ENCODE peak calls at places on chromosome 4, in nine cellular contexts. One of them, this sample, is unnamed.

GRCh38 chr4:186554485-186554884 is 882 bp downstream of the MTNR1A start:
- DNase-seq in esophagus squamous epithelium: no peak
- DNase-seq in body of pancreas: peak; percentile 34
- DNase-seq in osteocyte: peak; percentile 68
- DNase-seq in AG10803: peak; percentile 17
- DNase-seq in pancreas: peak; percentile 61
- DNase-seq in CD8-positive, alpha-beta T cell: no peak
- DNase-seq in GM12865: no peak
- DNase-seq in HFFc6: peak; percentile 9
- DNase-seq in this sample: no peak

GRCh38 chr4:174523003-174523693 is 860 bp upstream of the HPGD start:
- DNase-seq in esophagus squamous epithelium: no peak
- DNase-seq in body of pancreas: no peak
- DNase-seq in osteocyte: no peak
- DNase-seq in AG10803: peak; percentile 1
- DNase-seq in pancreas: no peak
- DNase-seq in CD8-positive, alpha-beta T cell: no peak
- DNase-seq in GM12865: no peak
- DNase-seq in HFFc6: no peak
- DNase-seq in this sample: no peak

GRCh38 chr4:93829531-93830089 is 1.1 kb downstream of the ATOH1 start:
- DNase-seq in esophagus squamous epithelium: no peak
- DNase-seq in body of pancreas: no peak
- DNase-seq in osteocyte: no peak
- DNase-seq in AG10803: no peak
- DNase-seq in pancreas: no peak
- DNase-seq in CD8-positive, alpha-beta T cell: no peak
- DNase-seq in GM12865: no peak
- DNase-seq in HFFc6: no peak
- DNase-seq in this sample: no peak

GRCh38 chr4:73593631-73594241 is 26.5 kb downstream of the RASSF6 start:
- DNase-seq in esophagus squamous epithelium: no peak
- DNase-seq in body of pancreas: peak; percentile 29
- DNase-seq in osteocyte: no peak
- DNase-seq in AG10803: peak; percentile 16
- DNase-seq in pancreas: no peak
- DNase-seq in CD8-positive, alpha-beta T cell: no peak
- DNase-seq in GM12865: peak; percentile 53
- DNase-seq in HFFc6: peak; percentile 39
- DNase-seq in this sample: no peak

GRCh38 chr4:173370130-173370476 is 651 bp upstream of the SAP30 start:
- DNase-seq in esophagus squamous epithelium: peak; percentile 62
- DNase-seq in body of pancreas: no peak
- DNase-seq in osteocyte: no peak
- DNase-seq in AG10803: no peak
- DNase-seq in pancreas: peak; percentile 65
- DNase-seq in CD8-positive, alpha-beta T cell: no peak
- DNase-seq in GM12865: peak; percentile 72
- DNase-seq in HFFc6: no peak
- DNase-seq in this sample: peak; percentile 44

GRCh38 chr4:40478215-40478614 is 143.1 kb downstream of the CHRNA9 start:
- DNase-seq in esophagus squamous epithelium: no peak
- DNase-seq in body of pancreas: no peak
- DNase-seq in osteocyte: no peak
- DNase-seq in AG10803: no peak
- DNase-seq in pancreas: no peak
- DNase-seq in CD8-positive, alpha-beta T cell: no peak
- DNase-seq in GM12865: no peak
- DNase-seq in HFFc6: no peak
- DNase-seq in this sample: no peak

GRCh38 chr4:138138774-138139173 is 103.4 kb downstream of the SLC7A11 start:
- DNase-seq in esophagus squamous epithelium: no peak
- DNase-seq in body of pancreas: no peak
- DNase-seq in osteocyte: no peak
- DNase-seq in AG10803: no peak
- DNase-seq in pancreas: no peak
- DNase-seq in CD8-positive, alpha-beta T cell: no peak
- DNase-seq in GM12865: no peak
- DNase-seq in HFFc6: no peak
- DNase-seq in this sample: no peak

GRCh38 chr4:162131256-162131655 is 32.5 kb downstream of the FSTL5 start:
- DNase-seq in esophagus squamous epithelium: no peak
- DNase-seq in body of pancreas: no peak
- DNase-seq in osteocyte: no peak
- DNase-seq in AG10803: no peak
- DNase-seq in pancreas: no peak
- DNase-seq in CD8-positive, alpha-beta T cell: no peak
- DNase-seq in GM12865: no peak
- DNase-seq in HFFc6: no peak
- DNase-seq in this sample: no peak

GRCh38 chr4:144757969-144758368 is 112.0 kb downstream of the HHIP start:
- DNase-seq in esophagus squamous epithelium: no peak
- DNase-seq in body of pancreas: no peak
- DNase-seq in osteocyte: no peak
- DNase-seq in AG10803: no peak
- DNase-seq in pancreas: no peak
- DNase-seq in CD8-positive, alpha-beta T cell: no peak
- DNase-seq in GM12865: no peak
- DNase-seq in HFFc6: no peak
- DNase-seq in this sample: no peak

GRCh38 chr4:10459305-10459704 is 2.1 kb upstream of the ZNF518B start:
- DNase-seq in esophagus squamous epithelium: no peak
- DNase-seq in body of pancreas: no peak
- DNase-seq in osteocyte: no peak
- DNase-seq in AG10803: no peak
- DNase-seq in pancreas: no peak
- DNase-seq in CD8-positive, alpha-beta T cell: no peak
- DNase-seq in GM12865: no peak
- DNase-seq in HFFc6: no peak
- DNase-seq in this sample: no peak

GRCh38 chr4:48341776-48342558 is 638 bp downstream of the SLAIN2 start:
- DNase-seq in esophagus squamous epithelium: peak; percentile 20
- DNase-seq in body of pancreas: peak; percentile 57
- DNase-seq in osteocyte: peak; percentile 91
- DNase-seq in AG10803: peak; percentile 35
- DNase-seq in pancreas: peak; percentile 79
- DNase-seq in CD8-positive, alpha-beta T cell: no peak
- DNase-seq in GM12865: peak; percentile 61
- DNase-seq in HFFc6: no peak
- DNase-seq in this sample: no peak

GRCh38 chr4:176276710-176277109 is 7.7 kb upstream of the ASB5 start:
- DNase-seq in esophagus squamous epithelium: no peak
- DNase-seq in body of pancreas: no peak
- DNase-seq in osteocyte: no peak
- DNase-seq in AG10803: no peak
- DNase-seq in pancreas: no peak
- DNase-seq in CD8-positive, alpha-beta T cell: no peak
- DNase-seq in GM12865: no peak
- DNase-seq in HFFc6: no peak
- DNase-seq in this sample: no peak

GRCh38 chr4:176272799-176273198 is 3.8 kb upstream of the ASB5 start:
- DNase-seq in esophagus squamous epithelium: no peak
- DNase-seq in body of pancreas: no peak
- DNase-seq in osteocyte: no peak
- DNase-seq in AG10803: no peak
- DNase-seq in pancreas: no peak
- DNase-seq in CD8-positive, alpha-beta T cell: no peak
- DNase-seq in GM12865: no peak
- DNase-seq in HFFc6: no peak
- DNase-seq in this sample: no peak

GRCh38 chr4:176274441-176274840 is 5.4 kb upstream of the ASB5 start:
- DNase-seq in esophagus squamous epithelium: no peak
- DNase-seq in body of pancreas: no peak
- DNase-seq in osteocyte: no peak
- DNase-seq in AG10803: peak; percentile 73
- DNase-seq in pancreas: no peak
- DNase-seq in CD8-positive, alpha-beta T cell: no peak
- DNase-seq in GM12865: no peak
- DNase-seq in HFFc6: peak; percentile 63
- DNase-seq in this sample: no peak

GRCh38 chr4:176273741-176274140 is 4.7 kb upstream of the ASB5 start:
- DNase-seq in esophagus squamous epithelium: no peak
- DNase-seq in body of pancreas: no peak
- DNase-seq in osteocyte: no peak
- DNase-seq in AG10803: peak; percentile 42
- DNase-seq in pancreas: no peak
- DNase-seq in CD8-positive, alpha-beta T cell: no peak
- DNase-seq in GM12865: no peak
- DNase-seq in HFFc6: no peak
- DNase-seq in this sample: no peak

GRCh38 chr4:176277162-176277904 is 8.3 kb upstream of the ASB5 start:
- DNase-seq in esophagus squamous epithelium: no peak
- DNase-seq in body of pancreas: peak; percentile 74
- DNase-seq in osteocyte: no peak
- DNase-seq in AG10803: peak; percentile 69
- DNase-seq in pancreas: peak; percentile 67
- DNase-seq in CD8-positive, alpha-beta T cell: no peak
- DNase-seq in GM12865: peak; percentile 57
- DNase-seq in HFFc6: peak; percentile 60
- DNase-seq in this sample: no peak
- TF ChIP-seq CTCF in esophagus squamous epithelium: peak; percentile 26
- TF ChIP-seq CTCF in body of pancreas: peak; percentile 21
- TF ChIP-seq CTCF in osteocyte: peak; percentile 71
- TF ChIP-seq CTCF in AG10803: peak; percentile 76
- TF ChIP-seq CTCF in pancreas: peak; percentile 14
- TF ChIP-seq CTCF in CD8-positive, alpha-beta T cell: peak; percentile 33
- TF ChIP-seq CTCF in GM12865: peak; percentile 32
- TF ChIP-seq CTCF in HFFc6: peak; percentile 75
- TF ChIP-seq CTCF in this sample: no peak

GRCh38 chr4:67103001-67103737 is 442.1 kb downstream of the CENPC start:
- DNase-seq in esophagus squamous epithelium: no peak
- DNase-seq in body of pancreas: no peak
- DNase-seq in osteocyte: no peak
- DNase-seq in AG10803: no peak
- DNase-seq in pancreas: no peak
- DNase-seq in CD8-positive, alpha-beta T cell: no peak
- DNase-seq in GM12865: no peak
- DNase-seq in HFFc6: no peak
- DNase-seq in this sample: no peak
- TF ChIP-seq CTCF in esophagus squamous epithelium: no peak
- TF ChIP-seq CTCF in body of pancreas: no peak
- TF ChIP-seq CTCF in osteocyte: peak; percentile 18
- TF ChIP-seq CTCF in AG10803: no peak
- TF ChIP-seq CTCF in pancreas: no peak
- TF ChIP-seq CTCF in CD8-positive, alpha-beta T cell: no peak
- TF ChIP-seq CTCF in GM12865: no peak
- TF ChIP-seq CTCF in HFFc6: no peak
- TF ChIP-seq CTCF in this sample: no peak

GRCh38 chr4:102500371-102501175 is 586 bp upstream of the NFKB1 start:
- DNase-seq in esophagus squamous epithelium: no peak
- DNase-seq in body of pancreas: peak; percentile 67
- DNase-seq in osteocyte: no peak
- DNase-seq in AG10803: peak; percentile 56
- DNase-seq in pancreas: peak; percentile 78
- DNase-seq in CD8-positive, alpha-beta T cell: no peak
- DNase-seq in GM12865: peak; percentile 63
- DNase-seq in HFFc6: peak; percentile 34
- DNase-seq in this sample: peak; percentile 54
- TF ChIP-seq CTCF in esophagus squamous epithelium: peak; percentile 15
- TF ChIP-seq CTCF in body of pancreas: no peak
- TF ChIP-seq CTCF in osteocyte: peak; percentile 16
- TF ChIP-seq CTCF in AG10803: peak; percentile 34
- TF ChIP-seq CTCF in pancreas: no peak
- TF ChIP-seq CTCF in CD8-positive, alpha-beta T cell: no peak
- TF ChIP-seq CTCF in GM12865: no peak
- TF ChIP-seq CTCF in HFFc6: no peak
- TF ChIP-seq CTCF in this sample: no peak

DNA sequence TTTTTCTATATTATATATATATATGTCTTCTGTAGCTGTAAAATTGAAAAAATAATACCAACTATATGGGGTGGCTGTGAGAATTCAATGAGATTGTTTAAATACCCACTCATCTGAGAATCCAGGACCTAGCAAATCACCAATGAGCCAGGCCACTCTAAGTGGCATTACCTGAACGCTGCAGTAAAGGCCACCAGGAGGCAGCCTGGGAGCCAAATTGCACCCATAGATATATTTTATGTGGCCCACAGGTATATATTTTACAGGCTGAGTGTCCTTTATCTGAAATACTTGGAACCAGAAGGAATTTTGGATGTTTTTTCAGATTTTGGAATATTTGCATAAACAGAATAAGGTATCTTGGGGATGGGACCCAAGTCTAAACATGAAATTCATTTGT is 58.2 kb upstream of the C4orf50 start:
- DNase-seq in esophagus squamous epithelium: no peak
- DNase-seq in body of pancreas: no peak
- DNase-seq in osteocyte: no peak
- DNase-seq in AG10803: no peak
- DNase-seq in pancreas: no peak
- DNase-seq in CD8-positive, alpha-beta T cell: no peak
- DNase-seq in GM12865: peak; percentile 35
- DNase-seq in HFFc6: no peak
- DNase-seq in this sample: no peak
- TF ChIP-seq CTCF in esophagus squamous epithelium: no peak
- TF ChIP-seq CTCF in body of pancreas: no peak
- TF ChIP-seq CTCF in osteocyte: peak; percentile 8
- TF ChIP-seq CTCF in AG10803: no peak
- TF ChIP-seq CTCF in pancreas: no peak
- TF ChIP-seq CTCF in CD8-positive, alpha-beta T cell: no peak
- TF ChIP-seq CTCF in GM12865: peak; percentile 33
- TF ChIP-seq CTCF in HFFc6: no peak
- TF ChIP-seq CTCF in this sample: no peak